ENCODE peak calls at places on chromosomes 3 and 15, in five cellular contexts. E is left ventricle myocardium superior; T is NCI-H82; U is CD4-positive, alpha-beta T cell; A is activated T-helper 1 cell treated with anti-CD3 and anti-CD28 coated beads, Interleukin-12 subunit alpha, Interleukin-12 subunit beta, Interleukin-2, Interleukin-4 antibody, amounts not matched to agents 30 ng/mL and 10 ng/mL and 1 ng/mL, durations not matched to agents 14 hours and 24 hours and 36 hours. M is an unnamed sample.

GRCh38 chr3:142210144-142210543 is 15.2 kb downstream of the GK5 start:
- DNase-seq in U (no peak), E (no peak), T (no peak), A (no peak), M (no peak)

GRCh38 chr3:140292684-140293083 is 357.7 kb downstream of the CLSTN2 start:
- DNase-seq in A (no peak), U (no peak), T (no peak), E (peak), M (peak)

GRCh38 chr15:68700395-68701123 is 120.1 kb downstream of the ANP32A start:
- DNase-seq in E (peak), A (no peak), U (no peak), T (peak), M (peak)

GRCh38 chr3:62445267-62445666 is 71.9 kb upstream of the FEZF2 start:
- DNase-seq in E (no peak), T (no peak), A (no peak), U (no peak), M (no peak)

GRCh38 chr3:146577662-146578061 is 27.5 kb downstream of the PLSCR5 start:
- DNase-seq in E (no peak), A (no peak), U (peak), T (peak), M (no peak)

GRCh38 chr3:134650431-134651346 is at the start of gene KY:
- DNase-seq in U (no peak), A (no peak), E (peak), T (peak), M (no peak)

GRCh38 chr15:35066094-35066493 is 19.0 kb downstream of the NANOGP8 start:
- DNase-seq in T (no peak), E (no peak), U (no peak), A (no peak), M (no peak)

GRCh38 chr3:48566401-48566760 is 2.8 kb upstream of the UCN2 start:
- DNase-seq in E (no peak), U (no peak), T (no peak), A (no peak), M (no peak)

GRCh38 chr3:129245141-129245540 is 4.3 kb upstream of the COPG1 start:
- DNase-seq in U (no peak), E (no peak), A (no peak), T (no peak), M (no peak)

GRCh38 chr15:63186065-63186464 is 3.3 kb upstream of the RAB8B start:
- DNase-seq in U (no peak), T (no peak), E (no peak), A (no peak), M (no peak)

GRCh38 chr15:43792761-43793493 is 807 bp downstream of the SERF2 start:
- DNase-seq in A (peak), U (peak), T (no peak), E (peak), M (no peak)

GRCh38 chr15:47331796-47332480 is 385.4 kb upstream of the SEMA6D start:
- DNase-seq in T (peak), A (no peak), E (no peak), U (no peak), M (no peak)

GRCh38 chr3:87541711-87542110 is 265.3 kb upstream of the POU1F1 start:
- DNase-seq in T (no peak), E (no peak), U (no peak), A (no peak), M (no peak)

GRCh38 chr3:161371441-161372320 is at the start of gene SPTSSB:
- DNase-seq in U (peak), A (no peak), T (peak), E (peak), M (no peak)

GRCh38 chr3:52649461-52650210 is 36.1 kb downstream of the PBRM1 start:
- DNase-seq in T (peak), A (no peak), U (no peak), E (no peak), M (no peak)

GRCh38 chr15:59594493-59594942 is 17.1 kb upstream of the GCNT3 start:
- DNase-seq in T (no peak), E (no peak), A (no peak), U (no peak), M (peak)

GRCh38 chr3:117853923-117854322 is 1144.3 kb downstream of the TUSC7 start:
- DNase-seq in U (no peak), A (no peak), T (no peak), E (no peak), M (peak)

GRCh38 chr3:58536501-58537411 is at the start of gene ACOX2:
- DNase-seq in T (no peak), U (no peak), E (peak), A (no peak), M (no peak)

GRCh38 chr3:43372809-43373587 is 86.7 kb downstream of the SNRK start:
- DNase-seq in U (no peak), E (no peak), A (no peak), T (no peak), M (no peak)

GRCh38 chr15:30030350-30030749 is 52.4 kb upstream of the GOLGA8J start:
- DNase-seq in A (no peak), U (no peak), T (no peak), E (no peak), M (no peak)